ENCODE peak calls at places on chromosomes 6 and 20, in seven cellular contexts. E is IMR-90, D is mesenchymal stem cell, Q is H1, T is neuronal stem cell, G is trophoblast cell, Y is mesendoderm. A is an unnamed sample.

GRCh38 chr20:53869466-53870258 is 200.7 kb downstream of the BCAS1 start:
- DNase-seq in D (peak), Q (no peak), G (peak), E (peak), T (peak), Y (peak), A (peak)

GRCh38 chr20:1383621-1384404 is 9.0 kb downstream of the FKBP1A start:
- DNase-seq in E (no peak), D (no peak), Y (no peak), T (no peak), G (no peak), Q (no peak), A (no peak)

GRCh38 chr6:82616386-82617028 is 252.9 kb downstream of the TPBG start:
- DNase-seq in Q (no peak), Y (peak), D (peak), T (no peak), G (peak), E (peak), A (no peak)

GRCh38 chr6:94570576-94570975 is 1006.8 kb upstream of the MANEA start:
- DNase-seq in G (no peak), Y (no peak), Q (no peak), D (no peak), E (no peak), T (no peak), A (no peak)

GRCh38 chr6:1612386-1612893 is 2.7 kb downstream of the FOXC1 start:
- DNase-seq in Q (no peak), T (no peak), Y (no peak), D (no peak), G (no peak), E (no peak), A (no peak)

GRCh38 chr20:64212750-64213149 is 42.8 kb upstream of the PCMTD2 start:
- DNase-seq in D (peak), E (peak), G (no peak), T (no peak), Q (no peak), Y (no peak), A (no peak)

GRCh38 chr6:125268765-125269164 is 33.0 kb downstream of the HDDC2 start:
- DNase-seq in Q (no peak), D (no peak), G (no peak), Y (no peak), T (no peak), E (no peak), A (no peak)

GRCh38 chr20:59678286-59678685 is 73.9 kb downstream of the PHACTR3 start:
- DNase-seq in G (no peak), D (no peak), Y (no peak), Q (no peak), E (no peak), T (no peak), A (no peak)

GRCh38 chr20:1782181-1782580 is 113.0 kb upstream of the SIRPA start:
- DNase-seq in Q (no peak), G (no peak), D (no peak), Y (no peak), T (no peak), E (no peak), A (no peak)

GRCh38 chr6:132289761-132290160 is 111.5 kb downstream of the MOXD1 start:
- DNase-seq in Q (no peak), T (no peak), E (no peak), Y (no peak), D (no peak), G (peak), A (no peak)

GRCh38 chr6:46788791-46789190 is 4.4 kb upstream of the MEP1A start:
- DNase-seq in E (no peak), D (no peak), Y (no peak), G (peak), T (no peak), Q (no peak), A (no peak)

GRCh38 chr6:99066041-99066440 is 118.3 kb upstream of the FBXL4 start:
- DNase-seq in T (no peak), Y (no peak), G (no peak), Q (no peak), D (no peak), E (no peak), A (no peak)

GRCh38 chr6:167538746-167539145 is 213.9 kb downstream of the TTLL2 start:
- DNase-seq in G (no peak), Y (no peak), Q (no peak), T (no peak), E (no peak), D (no peak), A (no peak)

GRCh38 chr20:22802296-22802695 is 217.9 kb upstream of the FOXA2 start:
- DNase-seq in Q (no peak), Y (no peak), T (no peak), E (no peak), G (no peak), D (no peak), A (no peak)

GRCh38 chr6:22113046-22113766 is 183.6 kb downstream of the PRL start:
- DNase-seq in D (peak), E (peak), Q (no peak), T (no peak), G (peak), Y (no peak), A (no peak)

GRCh38 chr6:158060447-158061360 is 79.0 kb downstream of the SYNJ2 start:
- DNase-seq in E (peak), Q (no peak), Y (peak), T (no peak), D (peak), G (peak), A (no peak)

GRCh38 chr6:43737272-43738081 is 32.5 kb upstream of the VEGFA start:
- DNase-seq in E (peak), G (no peak), Q (no peak), Y (peak), D (peak), T (no peak), A (peak)

GRCh38 chr20:1900321-1900791 is 5.1 kb downstream of the SIRPA start:
- DNase-seq in Y (peak), T (peak), G (peak), D (peak), E (peak), Q (peak), A (peak)

GRCh38 chr20:60466683-60467022 is 508.4 kb downstream of the CDH26 start:
- DNase-seq in D (no peak), Q (no peak), Y (no peak), G (no peak), E (no peak), T (no peak), A (no peak)

GRCh38 chr6:13461352-13461751 is 26.0 kb downstream of the GFOD1 start:
- DNase-seq in E (no peak), Q (no peak), T (no peak), D (no peak), G (no peak), Y (no peak), A (no peak)

GRCh38 chr6:166598441-166599138 is 12.1 kb upstream of the RAMACL start:
- DNase-seq in Q (no peak), D (peak), T (no peak), E (peak), Y (no peak), G (peak), A (no peak)

GRCh38 chr20:53786071-53786444 is 192.4 kb upstream of the ZNF217 start:
- DNase-seq in Q (no peak), G (peak), D (no peak), Y (no peak), T (no peak), E (no peak), A (no peak)

GRCh38 chr6:126312013-126312665 is 27.8 kb upstream of the CENPW start:
- DNase-seq in T (no peak), E (no peak), G (peak), D (peak), Y (peak), Q (no peak), A (peak)

GRCh38 chr20:62258499-62259293 is 20.4 kb downstream of the OSBPL2 start:
- DNase-seq in G (no peak), D (peak), T (no peak), Q (no peak), E (peak), Y (no peak), A (no peak)

GRCh38 chr6:138545621-138545980 is 46.3 kb upstream of the NHSL1 start:
- DNase-seq in E (peak), T (peak), G (no peak), D (peak), Y (peak), Q (no peak), A (peak)

GRCh38 chr6:105035299-105035698 is 78.4 kb downstream of the LIN28B start:
- DNase-seq in Y (no peak), Q (no peak), G (no peak), T (peak), D (no peak), E (no peak), A (no peak)

GRCh38 chr6:157144861-157145260 is 178.5 kb downstream of the TMEM242 start:
- DNase-seq in E (no peak), D (no peak), G (no peak), T (no peak), Q (no peak), Y (no peak), A (no peak)

GRCh38 chr20:13822459-13822858 is 37.6 kb downstream of the NDUFAF5 start:
- DNase-seq in D (no peak), E (no peak), T (no peak), Y (peak), G (no peak), Q (no peak), A (peak)

GRCh38 chr6:53956068-53956711 is 155.1 kb upstream of the MLIP start:
- DNase-seq in E (peak), Y (peak), G (peak), D (peak), Q (peak), T (peak), A (peak)

GRCh38 chr6:143401636-143402370 is 48.7 kb downstream of the ADAT2 start:
- DNase-seq in D (no peak), Y (peak), E (no peak), T (no peak), Q (no peak), G (peak), A (no peak)

GRCh38 chr6:137975058-137975940 is 108.2 kb downstream of the TNFAIP3 start:
- DNase-seq in Q (no peak), T (no peak), G (peak), E (peak), D (peak), Y (peak), A (no peak)

GRCh38 chr6:128070406-128070805 is 169.5 kb upstream of the THEMIS start:
- DNase-seq in E (peak), G (peak), Y (no peak), Q (no peak), T (no peak), D (no peak), A (no peak)

GRCh38 chr20:13862245-13862644 is 77.4 kb downstream of the NDUFAF5 start:
- DNase-seq in E (no peak), D (no peak), Y (no peak), T (no peak), Q (no peak), G (no peak), A (no peak)

GRCh38 chr6:28866342-28867077 is 57.3 kb downstream of the TRIM27 start:
- DNase-seq in T (peak), D (peak), G (peak), Q (no peak), Y (peak), E (peak), A (peak)

GRCh38 chr20:35339007-35339406 is 46.8 kb upstream of the FAM83C start:
- DNase-seq in Q (no peak), Y (no peak), T (no peak), E (peak), D (peak), G (peak), A (no peak)

GRCh38 chr6:101080597-101080996 is 199.5 kb upstream of the ASCC3 start:
- DNase-seq in G (no peak), D (peak), T (no peak), E (peak), Y (no peak), Q (no peak), A (no peak)

GRCh38 chr20:2386516-2387179 is 5.9 kb downstream of the TGM6 start:
- DNase-seq in T (no peak), Y (peak), E (peak), G (no peak), Q (no peak), D (peak), A (no peak)

GRCh38 chr6:15101130-15101529 is 144.7 kb upstream of the JARID2 start:
- DNase-seq in E (no peak), G (no peak), T (no peak), Y (no peak), Q (no peak), D (no peak), A (no peak)
- H3K4ac ChIP-seq in E (no peak), G (no peak), T (no peak), Y (no peak), Q (no peak), D (no peak), A (no peak)

GRCh38 chr6:33199687-33200233 is 705 bp downstream of the RXRB start:
- DNase-seq in E (peak), Y (peak), D (peak), T (no peak), Q (peak), G (peak), A (peak)
- H3K4ac ChIP-seq in E (peak), Y (no peak), D (peak), T (no peak), Q (no peak), G (no peak), A (no peak)

GRCh38 chr20:33578510-33578909 is 83.6 kb upstream of the C20orf144 start:
- DNase-seq in D (no peak), Y (no peak), Q (no peak), T (no peak), E (peak), G (no peak), A (no peak)

GRCh38 chr20:33569290-33570094 is 79.6 kb downstream of the CBFA2T2 start:
- DNase-seq in D (no peak), T (no peak), G (no peak), E (no peak), Y (peak), Q (no peak), A (no peak)

GRCh38 chr20:33570743-33571142 is 80.8 kb downstream of the CBFA2T2 start:
- DNase-seq in G (no peak), Y (no peak), E (no peak), T (no peak), D (no peak), Q (no peak), A (no peak)

GRCh38 chr20:33576432-33576883 is 85.7 kb upstream of the C20orf144 start:
- DNase-seq in D (no peak), T (no peak), E (peak), Y (no peak), G (no peak), Q (no peak), A (no peak)

GRCh38 chr20:33575302-33575701 is 85.4 kb downstream of the CBFA2T2 start:
- DNase-seq in Y (no peak), E (no peak), G (no peak), T (no peak), D (no peak), Q (no peak), A (no peak)
- H3K4ac ChIP-seq in Y (no peak), E (no peak), G (no peak), T (no peak), D (no peak), Q (no peak), A (no peak)

GRCh38 chr6:35406666-35407065 is 45.5 kb upstream of the FANCE start:
- DNase-seq in Y (no peak), E (no peak), Q (no peak), G (no peak), D (no peak), T (no peak), A (no peak)
- H3K4ac ChIP-seq in Y (no peak), E (no peak), Q (no peak), G (no peak), D (no peak), T (no peak), A (no peak)

GRCh38 chr6:18861182-18861581 is 474.0 kb downstream of the RNF144B start:
- DNase-seq in D (no peak), Q (no peak), T (no peak), E (no peak), Y (no peak), G (no peak), A (no peak)
- H3K4ac ChIP-seq in D (no peak), Q (no peak), T (no peak), E (no peak), Y (no peak), G (no peak), A (no peak)

A was measured in H9.